ENCODE peak calls at places on chromosomes 11 and 22, in five cellular contexts. P is GM13976, E is PC-3, Q is ovary, U is thoracic aorta. Y is an unnamed sample.

GRCh38 chr11:83293436-83293732 is 7.2 kb upstream of the CCDC90B start:
- DNase-seq in U (no peak), Q (no peak), E (no peak), P (no peak), Y (no peak)

GRCh38 chr11:120334332-120334731 is 1.9 kb upstream of the ARHGEF12 start:
- DNase-seq in U (no peak), Q (no peak), P (no peak), E (no peak), Y (no peak)

GRCh38 chr11:93054881-93055280 is 85.4 kb downstream of the MTNR1B start:
- DNase-seq in Q (no peak), E (peak), U (no peak), P (no peak), Y (no peak)

GRCh38 chr22:23104109-23104971 is 34.0 kb downstream of the GNAZ start:
- DNase-seq in Q (no peak), E (no peak), P (no peak), U (no peak), Y (no peak)

GRCh38 chr11:82398300-82398815 is 335.3 kb downstream of the FAM181B start:
- DNase-seq in P (no peak), U (no peak), Q (peak), E (no peak), Y (no peak)

GRCh38 chr11:129012880-129013279 is 70.2 kb upstream of the TP53AIP1 start:
- DNase-seq in P (no peak), E (no peak), U (no peak), Q (no peak), Y (no peak)

GRCh38 chr11:8838248-8838647 is 72.7 kb upstream of the AKIP1 start:
- DNase-seq in Q (no peak), P (no peak), U (no peak), E (no peak), Y (no peak)

GRCh38 chr11:120455487-120455886 is 56.1 kb upstream of the GRIK4 start:
- DNase-seq in E (no peak), Q (no peak), P (no peak), U (no peak), Y (no peak)

GRCh38 chr11:2179516-2179915 is 7.9 kb upstream of the TH start:
- DNase-seq in Q (no peak), U (no peak), E (no peak), P (no peak), Y (no peak)

GRCh38 chr11:77283101-77283500 is 18.4 kb downstream of the GDPD4 start:
- DNase-seq in Q (no peak), U (no peak), E (no peak), P (no peak), Y (no peak)

GRCh38 chr22:40720538-40721256 is 41.4 kb downstream of the MCHR1 start:
- DNase-seq in U (no peak), E (no peak), P (no peak), Q (no peak), Y (no peak)

GRCh38 chr22:29080061-29080975 is 7.5 kb downstream of the KREMEN1 start:
- DNase-seq in U (no peak), P (no peak), E (peak), Q (no peak), Y (no peak)

GRCh38 chr11:93133710-93134109 is 64.1 kb downstream of the SLC36A4 start:
- DNase-seq in E (no peak), Q (no peak), U (no peak), P (no peak), Y (no peak)

GRCh38 chr11:7999795-8000194 is 12.7 kb downstream of the EIF3F start:
- DNase-seq in P (no peak), E (no peak), Q (no peak), U (no peak), Y (no peak)

GRCh38 chr22:50082961-50083461 is 2.2 kb downstream of the MLC1 start:
- DNase-seq in P (peak), U (no peak), Q (no peak), E (no peak), Y (no peak)

GRCh38 chr11:3043315-3043871 is 13.8 kb downstream of the CARS1 start:
- DNase-seq in E (no peak), P (no peak), U (peak), Q (no peak), Y (no peak)

GRCh38 chr11:60658409-60658808 is 41.0 kb upstream of the MS4A8 start:
- DNase-seq in U (no peak), Q (no peak), P (no peak), E (peak), Y (no peak)

GRCh38 chr11:128302425-128303186 is 284.8 kb downstream of the ETS1 start:
- DNase-seq in E (no peak), U (no peak), P (no peak), Q (no peak), Y (no peak)

GRCh38 chr11:2709429-2709828 is 9.6 kb upstream of the KCNQ1OT1 start:
- DNase-seq in P (no peak), E (no peak), U (no peak), Q (peak), Y (no peak)

DNA sequence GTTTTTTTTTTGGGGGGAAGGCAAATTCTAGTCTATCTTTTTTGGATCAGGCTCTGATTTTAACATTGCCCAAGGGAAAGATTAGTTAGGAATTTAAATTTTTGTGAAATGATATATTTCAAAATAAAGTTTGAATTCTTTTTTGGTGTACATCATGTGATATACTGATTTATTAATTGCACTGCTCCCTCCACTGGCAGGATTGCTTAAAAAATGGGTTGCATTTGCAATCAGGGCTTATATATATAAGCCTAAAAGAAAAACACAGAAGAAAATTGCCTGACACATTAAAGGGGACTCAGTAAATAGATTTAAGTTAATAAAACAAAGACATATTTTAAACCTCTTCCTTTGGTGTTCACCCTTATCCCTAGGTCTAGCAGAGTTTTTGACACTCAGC is 1.2 kb downstream of the DYNC2H1 start:
- DNase-seq in P (no peak), E (peak), Q (no peak), U (no peak), Y (no peak)
- TF ChIP-seq CTCF in P (no peak), E (peak), Q (no peak), U (no peak), Y (no peak)

GRCh38 chr11:61792310-61793083 is at the start of the genes FEN1 and TMEM258:
- DNase-seq in Q (peak), P (peak), E (peak), U (peak), Y (peak)
- TF ChIP-seq CTCF in Q (peak), P (no peak), E (no peak), U (peak), Y (peak)

DNA sequence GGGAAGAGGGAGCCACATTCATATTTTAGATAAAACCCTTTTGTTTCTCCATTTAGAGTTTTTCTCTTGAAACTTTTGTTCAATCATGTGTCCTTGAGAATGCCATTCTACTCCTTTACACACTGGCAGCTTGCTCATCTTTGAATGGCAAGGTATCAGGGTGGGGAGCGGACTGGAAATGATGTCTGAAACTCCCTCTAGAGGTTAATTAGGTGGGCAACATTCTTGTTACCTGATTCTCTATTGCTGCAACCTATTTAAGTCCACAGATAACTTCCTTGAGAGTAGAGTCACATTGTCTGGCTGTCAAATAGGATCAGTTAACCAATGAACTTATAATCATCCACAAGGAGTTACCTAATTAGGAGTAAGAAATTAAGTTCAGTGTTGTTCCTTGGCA is 533.6 kb upstream of the API5 start:
- DNase-seq in U (no peak), P (no peak), Q (no peak), E (no peak), Y (no peak)
- TF ChIP-seq CTCF in U (no peak), P (no peak), Q (no peak), E (peak), Y (no peak)

GRCh38 chr11:131632971-131633370 is 262.6 kb downstream of the NTM start:
- DNase-seq in U (no peak), P (no peak), Q (no peak), E (no peak), Y (no peak)

GRCh38 chr11:131626761-131627160 is 256.3 kb downstream of the NTM start:
- DNase-seq in P (no peak), Q (no peak), U (no peak), E (no peak), Y (no peak)

GRCh38 chr11:131628739-131629138 is 258.3 kb downstream of the NTM start:
- DNase-seq in E (no peak), P (no peak), U (no peak), Q (no peak), Y (no peak)

GRCh38 chr11:131633978-131634377 is 263.6 kb downstream of the NTM start:
- DNase-seq in E (no peak), U (no peak), P (no peak), Q (no peak), Y (no peak)

DNA sequence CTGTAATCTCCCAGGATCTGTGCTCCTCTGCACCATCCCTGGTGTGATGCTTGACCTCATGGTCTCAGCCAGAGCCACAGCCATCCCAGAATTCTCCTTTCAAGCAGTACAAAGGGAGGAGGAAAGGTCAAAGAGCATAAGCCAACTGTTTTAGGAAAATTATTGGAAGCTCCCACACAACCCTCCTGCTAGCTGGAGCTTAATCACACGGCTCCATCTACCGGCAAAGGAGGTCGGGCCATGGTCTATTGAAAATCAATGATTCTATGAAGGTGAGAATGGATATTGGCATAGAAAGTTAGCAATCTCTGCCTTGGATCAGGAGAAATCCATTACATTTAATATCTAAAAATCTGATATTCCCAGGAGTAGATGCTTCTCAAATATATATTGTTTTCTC is 259.5 kb downstream of the NTM start:
- DNase-seq in P (no peak), U (no peak), Q (no peak), E (no peak), Y (no peak)
- TF ChIP-seq CTCF in P (no peak), U (no peak), Q (no peak), E (peak), Y (no peak)

GRCh38 chr11:94799726-94800125 is 31.6 kb downstream of the AMOTL1 start:
- DNase-seq in P (no peak), Q (no peak), U (no peak), E (no peak), Y (no peak)
- TF ChIP-seq CTCF in P (no peak), Q (no peak), U (no peak), E (no peak), Y (no peak)

GRCh38 chr11:11022126-11022730 is 164.4 kb upstream of the ZBED5 start:
- DNase-seq in Q (no peak), E (peak), P (peak), U (no peak), Y (no peak)
- TF ChIP-seq CTCF in Q (peak), E (peak), P (no peak), U (peak), Y (peak)

GRCh38 chr22:48709453-48709852 is 1118.2 kb downstream of the BRD1 start:
- DNase-seq in P (no peak), U (no peak), Q (no peak), E (no peak), Y (peak)
- TF ChIP-seq CTCF in P (no peak), U (no peak), Q (no peak), E (no peak), Y (no peak)

GRCh38 chr11:114606003-114606801 is 10.6 kb upstream of the NXPE4 start:
- DNase-seq in E (peak), Q (no peak), P (no peak), U (no peak), Y (no peak)
- TF ChIP-seq CTCF in E (peak), Q (no peak), P (no peak), U (no peak), Y (no peak)

Y was measured in mesothelial cell of epicardium.